ENCODE peak calls at places on chromosomes 1 and 21, in seven cellular contexts. W is AG09309, D is BE2C, O is adrenal gland, K is stomach, Q is MCF 10A, Z is astrocyte. H is an unnamed sample.

GRCh38 chr1:7572654-7573152 is 198.4 kb upstream of the VAMP3 start:
- DNase-seq in Z (no peak), O (no peak), D (peak), K (peak), Q (peak), W (no peak), H (no peak)

GRCh38 chr1:205301220-205301821 is 20.2 kb downstream of the NUAK2 start:
- DNase-seq in D (no peak), Z (peak), Q (peak), O (no peak), W (peak), K (peak), H (peak)

GRCh38 chr1:238409947-238410346 is 519.2 kb upstream of the ZP4 start:
- DNase-seq in Z (peak), O (no peak), K (no peak), Q (peak), W (peak), D (no peak), H (peak)

GRCh38 chr1:173488001-173488400 is 10.9 kb downstream of the PRDX6 start:
- DNase-seq in Z (no peak), O (no peak), W (no peak), Q (no peak), K (no peak), D (no peak), H (no peak)

GRCh38 chr1:211259596-211260126 is 495 bp downstream of the RCOR3 start:
- DNase-seq in Z (no peak), Q (no peak), O (peak), W (no peak), D (peak), K (no peak), H (no peak)

GRCh38 chr1:109104364-109105151 is 9.4 kb upstream of the ELAPOR1 start:
- DNase-seq in Z (no peak), Q (peak), O (no peak), K (no peak), W (no peak), D (no peak), H (peak)

GRCh38 chr1:42944207-42944928 is 14.3 kb downstream of the SLC2A1 start:
- DNase-seq in Z (no peak), Q (no peak), D (no peak), O (peak), W (no peak), K (peak), H (no peak)

GRCh38 chr1:198175418-198176170 is 18.8 kb downstream of the NEK7 start:
- DNase-seq in Z (peak), W (no peak), K (no peak), D (no peak), O (no peak), Q (no peak), H (peak)

GRCh38 chr1:185646202-185646683 is 87.9 kb upstream of the HMCN1 start:
- DNase-seq in W (peak), Z (peak), Q (peak), D (no peak), K (peak), O (peak), H (peak)

GRCh38 chr21:41369915-41370839 is 8.3 kb downstream of the MX2 start:
- DNase-seq in Z (no peak), O (no peak), Q (no peak), K (peak), W (no peak), D (no peak), H (no peak)

GRCh38 chr21:46211376-46211775 is 17.2 kb downstream of the LSS start:
- DNase-seq in Q (no peak), K (no peak), W (no peak), D (no peak), O (peak), Z (no peak), H (no peak)

GRCh38 chr1:42322577-42322976 is 12.5 kb downstream of the FOXJ3 start:
- DNase-seq in K (no peak), O (no peak), W (no peak), Z (peak), Q (peak), D (no peak), H (no peak)

DNA sequence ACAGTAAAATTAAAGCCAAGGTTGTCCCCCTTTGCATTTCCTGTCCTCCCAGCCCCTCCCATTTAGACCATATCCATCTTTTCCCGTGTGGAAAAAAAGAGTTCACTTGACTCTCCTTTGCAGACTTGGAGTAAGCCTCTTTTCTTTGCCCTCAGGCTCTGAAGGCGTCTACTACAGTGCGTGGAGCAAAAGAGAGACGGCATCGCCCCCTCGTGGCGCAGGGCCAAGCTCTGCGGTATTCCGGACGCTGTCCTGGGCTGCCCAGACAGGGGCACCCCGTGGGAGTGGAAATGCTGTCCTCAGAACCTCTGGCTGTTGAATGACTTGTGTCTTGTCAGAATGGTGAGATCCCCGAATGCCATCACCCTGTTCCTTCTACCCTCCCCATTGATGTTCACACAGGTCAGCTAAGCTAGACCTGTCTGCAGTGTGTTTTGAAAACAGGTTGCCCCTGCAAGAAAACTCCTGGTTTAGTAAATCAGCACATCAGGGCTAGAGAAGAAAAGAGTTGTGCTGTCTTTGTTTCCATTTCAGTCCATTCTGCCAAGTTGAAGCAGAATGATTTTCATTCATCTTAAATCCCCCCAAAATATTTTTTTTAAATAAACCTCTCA is 12.3 kb upstream of the GJA8 start:
- DNase-seq in Q (peak), K (peak), O (peak), W (no peak), Z (peak), D (peak), H (peak)
- TF ChIP-seq CTCF in Q (peak), K (peak), O (peak), W (peak), Z (peak), D (peak), H (peak)

GRCh38 chr1:30804381-30804780 is 46.8 kb upstream of the LAPTM5 start:
- DNase-seq in Z (no peak), K (no peak), W (no peak), O (no peak), D (no peak), Q (no peak), H (no peak)

GRCh38 chr1:30798954-30799491 is 41.4 kb upstream of the LAPTM5 start:
- DNase-seq in O (peak), Q (no peak), D (no peak), K (no peak), W (no peak), Z (no peak), H (no peak)

GRCh38 chr1:30803562-30803961 is 46.0 kb upstream of the LAPTM5 start:
- DNase-seq in Q (no peak), Z (no peak), W (no peak), K (no peak), O (no peak), D (no peak), H (no peak)

GRCh38 chr1:30804822-30805221 is 47.2 kb upstream of the LAPTM5 start:
- DNase-seq in O (no peak), K (no peak), Q (no peak), D (no peak), W (no peak), Z (no peak), H (no peak)

GRCh38 chr1:30801826-30802198 is 44.2 kb upstream of the LAPTM5 start:
- DNase-seq in O (peak), D (peak), Z (no peak), K (peak), Q (peak), W (no peak), H (peak)
- TF ChIP-seq CTCF in O (peak), D (peak), Z (peak), K (peak), Q (peak), W (peak), H (peak)

GRCh38 chr1:235511470-235512240 is 7.4 kb upstream of the B3GALNT2 start:
- DNase-seq in K (no peak), Q (no peak), O (no peak), W (no peak), D (peak), Z (peak), H (peak)
- TF ChIP-seq CTCF in K (no peak), Q (peak), O (no peak), W (peak), D (peak), Z (peak), H (no peak)

DNA sequence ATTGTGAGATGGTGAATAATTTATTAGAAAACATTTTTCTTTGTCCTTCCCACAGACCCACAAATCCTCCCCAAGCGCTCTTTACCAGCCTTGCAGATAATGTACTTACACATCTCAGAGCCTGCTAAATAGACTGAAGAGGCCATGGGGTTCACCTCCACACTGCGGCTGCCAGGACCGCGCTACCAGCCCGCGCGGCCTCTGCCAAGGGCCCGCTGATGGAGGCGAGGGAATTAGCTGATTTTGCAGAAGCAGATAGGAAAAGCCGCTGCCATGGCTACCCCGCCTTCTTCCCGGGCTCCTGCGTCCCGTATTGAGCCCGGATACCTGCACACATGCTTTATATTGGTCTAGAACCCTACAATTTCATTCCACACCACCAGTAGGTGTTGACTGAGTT is 248.0 kb upstream of the FOXD3 start:
- DNase-seq in D (no peak), O (no peak), Z (no peak), K (no peak), W (no peak), Q (no peak), H (no peak)
- TF ChIP-seq CTCF in D (no peak), O (no peak), Z (no peak), K (no peak), W (no peak), Q (no peak), H (no peak)

GRCh38 chr21:15520811-15521643 is 208.8 kb upstream of the USP25 start:
- DNase-seq in O (no peak), Z (no peak), Q (no peak), K (no peak), D (no peak), W (no peak), H (no peak)
- TF ChIP-seq CTCF in O (no peak), Z (no peak), Q (no peak), K (no peak), D (peak), W (peak), H (peak)

GRCh38 chr1:202860744-202861419 is 28.1 kb downstream of the RABIF start:
- DNase-seq in K (peak), Z (peak), D (peak), Q (peak), O (peak), W (no peak), H (peak)

GRCh38 chr1:202858306-202858705 is 30.6 kb downstream of the RABIF start:
- DNase-seq in Q (no peak), W (peak), K (peak), D (no peak), O (peak), Z (no peak), H (no peak)

GRCh38 chr1:202858789-202859414 is 30.0 kb downstream of the RABIF start:
- DNase-seq in O (no peak), Q (no peak), Z (no peak), K (no peak), D (peak), W (no peak), H (no peak)

GRCh38 chr1:202861420-202862121 is 27.4 kb downstream of the RABIF start:
- DNase-seq in Q (peak), Z (peak), K (peak), W (peak), D (peak), O (peak), H (peak)

DNA sequence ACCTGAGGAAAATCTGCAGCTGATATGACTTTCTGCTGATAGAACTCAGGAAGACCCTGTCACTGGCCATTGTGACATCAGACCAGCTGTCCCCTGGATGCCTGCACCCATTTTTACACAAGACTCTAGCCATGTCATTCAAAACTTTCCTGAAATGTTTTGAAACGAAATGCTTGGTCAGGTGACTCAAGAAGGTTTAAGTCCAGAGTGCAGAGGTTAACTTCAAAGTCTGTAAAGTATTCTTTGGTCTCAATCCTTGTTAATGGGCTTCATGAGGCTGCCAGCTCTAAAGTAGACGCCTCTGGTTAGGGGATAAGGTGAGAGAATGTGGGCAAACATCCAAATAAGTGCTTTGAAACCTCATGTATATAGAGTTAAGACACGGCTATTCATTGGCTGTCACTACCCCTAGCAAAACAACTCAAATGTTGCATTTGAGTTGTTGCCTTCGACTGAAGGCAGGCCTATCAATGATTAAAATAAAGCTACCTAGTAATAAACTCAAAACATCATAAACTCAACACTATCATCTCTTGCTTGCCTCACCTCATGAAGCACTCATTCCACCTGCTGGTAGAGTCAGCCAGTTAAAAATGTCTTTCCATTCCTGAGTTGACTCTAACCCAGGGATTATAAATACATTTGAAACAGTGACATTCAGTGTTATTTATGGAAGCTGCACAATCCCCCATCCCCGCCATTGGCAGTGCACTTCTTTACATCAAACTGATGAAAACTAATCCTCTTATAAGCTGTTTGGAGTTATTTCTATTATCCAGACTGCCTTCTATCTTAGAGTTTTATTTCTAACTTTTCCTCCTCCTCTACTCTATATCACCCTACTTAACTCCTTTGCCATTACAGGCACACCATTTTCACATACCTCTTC is 26.0 kb downstream of the RABIF start:
- DNase-seq in O (no peak), Z (no peak), K (no peak), Q (no peak), W (no peak), D (no peak), H (no peak)
- TF ChIP-seq CTCF in O (no peak), Z (no peak), K (no peak), Q (no peak), W (no peak), D (no peak), H (no peak)

H was measured in HFFc6.